ENCODE peak calls at places on chromosomes 2 and 18, in five cellular contexts. Q, G, O, P and A are unnamed samples.

GRCh38 chr2:187519419-187520120 is 34.7 kb downstream of the TFPI start:
- DNase-seq in Q (no peak), G (no peak), O (no peak), P (no peak), A (no peak)

GRCh38 chr18:30450927-30451326 is 591.6 kb downstream of the DSC3 start:
- DNase-seq in Q (no peak), G (no peak), O (no peak), P (no peak), A (no peak)

GRCh38 chr2:107018366-107018765 is 132.4 kb upstream of the ST6GAL2 start:
- DNase-seq in Q (no peak), G (no peak), O (no peak), P (no peak), A (no peak)

GRCh38 chr2:204470178-204470620 is 75.1 kb upstream of the PARD3B start:
- DNase-seq in Q (no peak), G (no peak), O (no peak), P (no peak), A (no peak)

GRCh38 chr2:113886479-113887383 is 3.2 kb upstream of the ACTR3 start:
- DNase-seq in Q (peak), G (peak), O (peak), P (no peak), A (no peak)

GRCh38 chr2:20288941-20289340 is 61.7 kb downstream of the PUM2 start:
- DNase-seq in Q (no peak), G (no peak), O (peak), P (peak), A (no peak)

GRCh38 chr18:13381907-13382682 is 163.5 kb downstream of the LDLRAD4 start:
- DNase-seq in Q (no peak), G (no peak), O (no peak), P (no peak), A (peak)

GRCh38 chr2:145484443-145485086 is 964.6 kb upstream of the ZEB2 start:
- DNase-seq in Q (no peak), G (no peak), O (peak), P (peak), A (no peak)

GRCh38 chr2:120552800-120553471 is 182.7 kb upstream of the GLI2 start:
- DNase-seq in Q (no peak), G (peak), O (peak), P (peak), A (no peak)

GRCh38 chr18:28174181-28174906 is 2.6 kb downstream of the CDH2 start:
- DNase-seq in Q (no peak), G (peak), O (no peak), P (no peak), A (no peak)

GRCh38 chr2:149037851-149038250 is 648 bp upstream of the LYPD6B start:
- DNase-seq in Q (no peak), G (no peak), O (peak), P (peak), A (peak)

GRCh38 chr2:223459328-223459939 is 142.7 kb downstream of the SCG2 start:
- DNase-seq in Q (no peak), G (no peak), O (peak), P (peak), A (peak)

GRCh38 chr18:24075731-24076130 is 61.2 kb downstream of the TTC39C start:
- DNase-seq in Q (no peak), G (no peak), O (no peak), P (peak), A (no peak)

GRCh38 chr2:181656450-181657261 is at the start of gene CERKL:
- DNase-seq in Q (no peak), G (no peak), O (no peak), P (peak), A (peak)

GRCh38 chr2:174014699-174015070 is 49.5 kb upstream of the SP3 start:
- DNase-seq in Q (no peak), G (no peak), O (no peak), P (no peak), A (peak)

GRCh38 chr2:42366411-42366810 is 5.4 kb upstream of the COX7A2L start:
- DNase-seq in Q (no peak), G (no peak), O (no peak), P (no peak), A (no peak)

GRCh38 chr2:189350515-189351209 is 90.6 kb upstream of the WDR75 start:
- DNase-seq in Q (no peak), G (no peak), O (no peak), P (no peak), A (no peak)

GRCh38 chr2:9252002-9252357 is 45.4 kb downstream of the ASAP2 start:
- DNase-seq in Q (no peak), G (no peak), O (peak), P (no peak), A (no peak)

DNA sequence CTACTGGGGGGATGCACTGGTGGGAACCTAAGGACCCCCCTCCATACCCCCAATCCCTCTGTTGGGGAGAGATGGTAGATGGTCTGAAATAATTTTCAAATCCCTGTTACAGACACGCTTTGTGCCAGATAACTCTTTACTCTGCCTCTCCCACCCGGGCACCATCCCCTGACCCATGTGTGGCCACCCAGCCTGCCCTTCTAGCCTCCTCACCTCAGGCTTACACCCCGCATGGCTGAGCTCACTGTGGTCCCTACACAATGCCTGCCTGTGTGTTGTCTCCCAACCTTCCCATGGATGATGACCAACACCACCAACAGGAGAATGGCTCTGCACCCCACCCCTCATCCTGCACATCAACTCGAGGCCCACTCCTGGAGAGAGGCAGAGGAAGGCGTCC is 15.0 kb downstream of the SPEG start:
- DNase-seq in Q (no peak), G (no peak), O (no peak), P (no peak), A (no peak)
- TF ChIP-seq ZBTB33 in Q (no peak), G (no peak), O (no peak), P (no peak), A (no peak)

DNA sequence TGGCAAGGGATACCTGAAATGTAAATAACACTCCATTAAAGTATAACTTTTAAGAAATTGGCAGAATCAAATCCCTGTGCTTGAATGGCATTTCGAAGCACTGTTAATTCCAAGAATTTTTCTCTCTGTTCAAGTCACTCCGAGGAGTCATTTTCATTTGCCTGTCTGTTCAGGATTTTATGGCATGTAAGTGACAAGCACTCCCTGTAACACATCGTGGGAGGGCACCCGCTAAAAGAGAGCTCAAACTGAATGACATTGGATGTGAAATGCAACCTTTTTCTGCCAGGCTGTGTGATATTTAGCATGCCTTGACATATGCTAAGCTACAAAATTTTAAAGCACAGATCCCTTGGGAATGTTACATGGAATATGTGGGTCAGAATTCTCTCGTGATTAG is 339.6 kb downstream of the LRRTM1 start:
- DNase-seq in Q (no peak), G (no peak), O (no peak), P (no peak), A (no peak)
- TF ChIP-seq JUND in Q (no peak), G (no peak), O (no peak), P (no peak), A (no peak)

GRCh38 chr2:236938126-236938525 is 147.6 kb upstream of the COPS8 start:
- DNase-seq in Q (no peak), G (no peak), O (no peak), P (no peak), A (no peak)
- TF ChIP-seq ZBTB33 in Q (no peak), G (no peak), O (no peak), P (no peak), A (no peak)

GRCh38 chr2:68548396-68548795 is 81.0 kb downstream of the APLF start:
- DNase-seq in Q (no peak), G (no peak), O (no peak), P (no peak), A (no peak)
- TF ChIP-seq JUND in Q (no peak), G (no peak), O (no peak), P (no peak), A (no peak)

GRCh38 chr2:46885376-46885775 is 30.2 kb downstream of the MCFD2 start:
- DNase-seq in Q (no peak), G (no peak), O (no peak), P (no peak), A (no peak)
- TF ChIP-seq ZBTB33 in Q (no peak), G (no peak), O (no peak), P (no peak), A (no peak)

GRCh38 chr2:236360486-236360885 is 96.3 kb upstream of the ASB18 start:
- DNase-seq in Q (no peak), G (no peak), O (no peak), P (no peak), A (no peak)
- TF ChIP-seq JUND in Q (no peak), G (no peak), O (no peak), P (no peak), A (no peak)

GRCh38 chr2:130289780-130290179 is 52.9 kb upstream of the IMP4 start:
- DNase-seq in Q (no peak), G (no peak), O (no peak), P (no peak), A (no peak)
- TF ChIP-seq ZBTB33 in Q (no peak), G (no peak), O (no peak), P (no peak), A (no peak)

GRCh38 chr2:128271891-128272585 is 46.6 kb downstream of the HS6ST1 start:
- DNase-seq in Q (no peak), G (no peak), O (no peak), P (no peak), A (no peak)

GRCh38 chr2:128270306-128271185 is 48.1 kb downstream of the HS6ST1 start:
- DNase-seq in Q (no peak), G (peak), O (no peak), P (no peak), A (peak)

GRCh38 chr2:128271186-128271890 is 47.3 kb downstream of the HS6ST1 start:
- DNase-seq in Q (no peak), G (no peak), O (no peak), P (no peak), A (no peak)

GRCh38 chr2:128269358-128270305 is 49.0 kb downstream of the HS6ST1 start:
- DNase-seq in Q (no peak), G (no peak), O (no peak), P (no peak), A (peak)

GRCh38 chr2:128268611-128269357 is 49.9 kb downstream of the HS6ST1 start:
- DNase-seq in Q (no peak), G (no peak), O (no peak), P (no peak), A (peak)
- TF ChIP-seq JUND in Q (no peak), G (no peak), O (no peak), P (no peak), A (no peak)